ENCODE peak calls at places on chromosome 10, in six cellular contexts. One of them, this sample, is unnamed.

GRCh38 chr10:12594448-12594944 is 245.1 kb downstream of the CAMK1D start:
- DNase-seq in activated gamma-delta T cell: no peak
- DNase-seq in neural progenitor cell: no peak
- DNase-seq in upper lobe of right lung: no peak
- DNase-seq in DMS153: no peak
- DNase-seq in activated CD4-positive, alpha-beta T cell treated with anti-CD3 and anti-CD28 coated beads for 24 hours: no peak
- DNase-seq in this sample: no peak

GRCh38 chr10:3215336-3215860 is 42.8 kb upstream of the PITRM1 start:
- DNase-seq in activated gamma-delta T cell: no peak
- DNase-seq in neural progenitor cell: no peak
- DNase-seq in upper lobe of right lung: no peak
- DNase-seq in DMS153: no peak
- DNase-seq in activated CD4-positive, alpha-beta T cell treated with anti-CD3 and anti-CD28 coated beads for 24 hours: no peak
- DNase-seq in this sample: no peak

GRCh38 chr10:53597835-53598251 is 825.3 kb upstream of the MBL2 start:
- DNase-seq in activated gamma-delta T cell: no peak
- DNase-seq in neural progenitor cell: peak; percentile 40
- DNase-seq in upper lobe of right lung: no peak
- DNase-seq in DMS153: no peak
- DNase-seq in activated CD4-positive, alpha-beta T cell treated with anti-CD3 and anti-CD28 coated beads for 24 hours: no peak
- DNase-seq in this sample: no peak

GRCh38 chr10:90947025-90947960 is 26.4 kb upstream of the ANKRD1 start:
- DNase-seq in activated gamma-delta T cell: no peak
- DNase-seq in neural progenitor cell: no peak
- DNase-seq in upper lobe of right lung: no peak
- DNase-seq in DMS153: no peak
- DNase-seq in activated CD4-positive, alpha-beta T cell treated with anti-CD3 and anti-CD28 coated beads for 24 hours: no peak
- DNase-seq in this sample: no peak

GRCh38 chr10:80324891-80325364 is 31.6 kb downstream of the DYDC1 start:
- DNase-seq in activated gamma-delta T cell: no peak
- DNase-seq in neural progenitor cell: no peak
- DNase-seq in upper lobe of right lung: no peak
- DNase-seq in DMS153: no peak
- DNase-seq in activated CD4-positive, alpha-beta T cell treated with anti-CD3 and anti-CD28 coated beads for 24 hours: no peak
- DNase-seq in this sample: no peak

GRCh38 chr10:123044391-123044790 is 35.6 kb downstream of the ACADSB start:
- DNase-seq in activated gamma-delta T cell: no peak
- DNase-seq in neural progenitor cell: no peak
- DNase-seq in upper lobe of right lung: no peak
- DNase-seq in DMS153: peak; percentile 43
- DNase-seq in activated CD4-positive, alpha-beta T cell treated with anti-CD3 and anti-CD28 coated beads for 24 hours: no peak
- DNase-seq in this sample: no peak

GRCh38 chr10:2874963-2875362 is 192.4 kb upstream of the PFKP start:
- DNase-seq in activated gamma-delta T cell: no peak
- DNase-seq in neural progenitor cell: no peak
- DNase-seq in upper lobe of right lung: no peak
- DNase-seq in DMS153: no peak
- DNase-seq in activated CD4-positive, alpha-beta T cell treated with anti-CD3 and anti-CD28 coated beads for 24 hours: no peak
- DNase-seq in this sample: no peak

GRCh38 chr10:11602919-11603523 is 8.4 kb downstream of the USP6NL start:
- DNase-seq in activated gamma-delta T cell: no peak
- DNase-seq in neural progenitor cell: no peak
- DNase-seq in upper lobe of right lung: no peak
- DNase-seq in DMS153: peak; percentile 51
- DNase-seq in activated CD4-positive, alpha-beta T cell treated with anti-CD3 and anti-CD28 coated beads for 24 hours: no peak
- DNase-seq in this sample: no peak

GRCh38 chr10:98608417-98608816 is 161.7 kb upstream of the HPS1 start:
- DNase-seq in activated gamma-delta T cell: no peak
- DNase-seq in neural progenitor cell: peak; percentile 9
- DNase-seq in upper lobe of right lung: peak; percentile 31
- DNase-seq in DMS153: no peak
- DNase-seq in activated CD4-positive, alpha-beta T cell treated with anti-CD3 and anti-CD28 coated beads for 24 hours: no peak
- DNase-seq in this sample: no peak

GRCh38 chr10:5811387-5811821 is 1.8 kb downstream of the GDI2 start:
- DNase-seq in activated gamma-delta T cell: no peak
- DNase-seq in neural progenitor cell: peak; percentile 77
- DNase-seq in upper lobe of right lung: no peak
- DNase-seq in DMS153: no peak
- DNase-seq in activated CD4-positive, alpha-beta T cell treated with anti-CD3 and anti-CD28 coated beads for 24 hours: no peak
- DNase-seq in this sample: no peak

GRCh38 chr10:131398166-131398565 is 86.6 kb upstream of the TCERG1L start:
- DNase-seq in activated gamma-delta T cell: no peak
- DNase-seq in neural progenitor cell: no peak
- DNase-seq in upper lobe of right lung: no peak
- DNase-seq in DMS153: no peak
- DNase-seq in activated CD4-positive, alpha-beta T cell treated with anti-CD3 and anti-CD28 coated beads for 24 hours: no peak
- DNase-seq in this sample: peak; percentile 74

GRCh38 chr10:35639651-35640311 is 2.3 kb downstream of the FZD8 start:
- DNase-seq in activated gamma-delta T cell: peak; percentile 13
- DNase-seq in neural progenitor cell: peak; percentile 68
- DNase-seq in upper lobe of right lung: peak; percentile 70
- DNase-seq in DMS153: no peak
- DNase-seq in activated CD4-positive, alpha-beta T cell treated with anti-CD3 and anti-CD28 coated beads for 24 hours: no peak
- DNase-seq in this sample: peak; percentile 84

GRCh38 chr10:89373916-89374711 is 3.7 kb upstream of the IFIT1B start:
- DNase-seq in activated gamma-delta T cell: no peak
- DNase-seq in neural progenitor cell: no peak
- DNase-seq in upper lobe of right lung: no peak
- DNase-seq in DMS153: peak; percentile 85
- DNase-seq in activated CD4-positive, alpha-beta T cell treated with anti-CD3 and anti-CD28 coated beads for 24 hours: no peak
- DNase-seq in this sample: peak; percentile 86

GRCh38 chr10:7887417-7887816 is 69.1 kb downstream of the TAF3 start:
- DNase-seq in activated gamma-delta T cell: no peak
- DNase-seq in neural progenitor cell: no peak
- DNase-seq in upper lobe of right lung: no peak
- DNase-seq in DMS153: no peak
- DNase-seq in activated CD4-positive, alpha-beta T cell treated with anti-CD3 and anti-CD28 coated beads for 24 hours: no peak
- DNase-seq in this sample: no peak

GRCh38 chr10:90592903-90593302 is 264.9 kb downstream of the HTR7 start:
- DNase-seq in activated gamma-delta T cell: no peak
- DNase-seq in neural progenitor cell: peak; percentile 83
- DNase-seq in upper lobe of right lung: no peak
- DNase-seq in DMS153: peak; percentile 51
- DNase-seq in activated CD4-positive, alpha-beta T cell treated with anti-CD3 and anti-CD28 coated beads for 24 hours: no peak
- DNase-seq in this sample: no peak

GRCh38 chr10:25557136-25557535 is 376.9 kb upstream of the MYO3A start:
- DNase-seq in activated gamma-delta T cell: no peak
- DNase-seq in neural progenitor cell: no peak
- DNase-seq in upper lobe of right lung: no peak
- DNase-seq in DMS153: no peak
- DNase-seq in activated CD4-positive, alpha-beta T cell treated with anti-CD3 and anti-CD28 coated beads for 24 hours: no peak
- DNase-seq in this sample: no peak

GRCh38 chr10:78806805-78807221 is 262.0 kb upstream of the ZMIZ1 start:
- DNase-seq in activated gamma-delta T cell: no peak
- DNase-seq in neural progenitor cell: no peak
- DNase-seq in upper lobe of right lung: no peak
- DNase-seq in DMS153: no peak
- DNase-seq in activated CD4-positive, alpha-beta T cell treated with anti-CD3 and anti-CD28 coated beads for 24 hours: no peak
- DNase-seq in this sample: no peak

GRCh38 chr10:75658036-75658435 is 226.6 kb downstream of the LRMDA start:
- DNase-seq in activated gamma-delta T cell: no peak
- DNase-seq in neural progenitor cell: no peak
- DNase-seq in upper lobe of right lung: no peak
- DNase-seq in DMS153: no peak
- DNase-seq in activated CD4-positive, alpha-beta T cell treated with anti-CD3 and anti-CD28 coated beads for 24 hours: no peak
- DNase-seq in this sample: no peak

GRCh38 chr10:116670706-116671105 is 50.0 kb downstream of the PNLIPRP2 start:
- DNase-seq in activated gamma-delta T cell: no peak
- DNase-seq in neural progenitor cell: no peak
- DNase-seq in upper lobe of right lung: no peak
- DNase-seq in DMS153: no peak
- DNase-seq in activated CD4-positive, alpha-beta T cell treated with anti-CD3 and anti-CD28 coated beads for 24 hours: no peak
- DNase-seq in this sample: peak; percentile 65

GRCh38 chr10:30189254-30189583 is 129.8 kb upstream of the JCAD start:
- DNase-seq in activated gamma-delta T cell: no peak
- DNase-seq in neural progenitor cell: no peak
- DNase-seq in upper lobe of right lung: no peak
- DNase-seq in DMS153: no peak
- DNase-seq in activated CD4-positive, alpha-beta T cell treated with anti-CD3 and anti-CD28 coated beads for 24 hours: no peak
- DNase-seq in this sample: no peak

GRCh38 chr10:116848032-116848911 is 1.0 kb upstream of the ENO4 start:
- DNase-seq in activated gamma-delta T cell: no peak
- DNase-seq in neural progenitor cell: no peak
- DNase-seq in upper lobe of right lung: no peak
- DNase-seq in DMS153: no peak
- DNase-seq in activated CD4-positive, alpha-beta T cell treated with anti-CD3 and anti-CD28 coated beads for 24 hours: peak; percentile 7
- DNase-seq in this sample: no peak

GRCh38 chr10:113047963-113048781 is 98.1 kb downstream of the TCF7L2 start:
- DNase-seq in activated gamma-delta T cell: no peak
- DNase-seq in neural progenitor cell: no peak
- DNase-seq in upper lobe of right lung: no peak
- DNase-seq in DMS153: no peak
- DNase-seq in activated CD4-positive, alpha-beta T cell treated with anti-CD3 and anti-CD28 coated beads for 24 hours: no peak
- DNase-seq in this sample: no peak

GRCh38 chr10:124992462-124993344 is 50.8 kb downstream of the ZRANB1 start:
- DNase-seq in activated gamma-delta T cell: no peak
- DNase-seq in neural progenitor cell: peak; percentile 70
- DNase-seq in upper lobe of right lung: peak; percentile 66
- DNase-seq in DMS153: no peak
- DNase-seq in activated CD4-positive, alpha-beta T cell treated with anti-CD3 and anti-CD28 coated beads for 24 hours: no peak
- DNase-seq in this sample: peak; percentile 89

GRCh38 chr10:69460576-69461242 is 9.4 kb downstream of the TSPAN15 start:
- DNase-seq in activated gamma-delta T cell: no peak
- DNase-seq in neural progenitor cell: no peak
- DNase-seq in upper lobe of right lung: no peak
- DNase-seq in DMS153: no peak
- DNase-seq in activated CD4-positive, alpha-beta T cell treated with anti-CD3 and anti-CD28 coated beads for 24 hours: no peak
- DNase-seq in this sample: no peak

GRCh38 chr10:83760142-83760541 is 379.2 kb upstream of the GHITM start:
- DNase-seq in activated gamma-delta T cell: no peak
- DNase-seq in neural progenitor cell: no peak
- DNase-seq in upper lobe of right lung: no peak
- DNase-seq in DMS153: no peak
- DNase-seq in activated CD4-positive, alpha-beta T cell treated with anti-CD3 and anti-CD28 coated beads for 24 hours: no peak
- DNase-seq in this sample: no peak

GRCh38 chr10:130301026-130301892 is 165.1 kb downstream of the GLRX3 start:
- DNase-seq in activated gamma-delta T cell: peak; percentile 34
- DNase-seq in neural progenitor cell: no peak
- DNase-seq in upper lobe of right lung: peak; percentile 88
- DNase-seq in DMS153: peak; percentile 35
- DNase-seq in activated CD4-positive, alpha-beta T cell treated with anti-CD3 and anti-CD28 coated beads for 24 hours: peak; percentile 50
- DNase-seq in this sample: peak; percentile 94

GRCh38 chr10:71068811-71069411 is 143.5 kb upstream of the UNC5B start:
- DNase-seq in activated gamma-delta T cell: no peak
- DNase-seq in neural progenitor cell: peak; percentile 44
- DNase-seq in upper lobe of right lung: no peak
- DNase-seq in DMS153: no peak
- DNase-seq in activated CD4-positive, alpha-beta T cell treated with anti-CD3 and anti-CD28 coated beads for 24 hours: no peak
- DNase-seq in this sample: no peak

This sample was measured in posterior vena cava.